ENCODE peak calls at places on chromosomes 13 and 19, in nine cellular contexts. R is cardiac muscle cell, C is heart right ventricle, O is left lung, I is tibial nerve, G is HL-60, Y is tibial artery, Q is AG04450, S is fibroblast of lung. U is an unnamed sample. For H3K27me3, the result is how much of the 10 kb centered on the place peaks cover.

GRCh38 chr19:2166741-2167738 is 3.3 kb downstream of the DOT1L start:
- DNase-seq in G (no peak), I (peak), O (peak), Q (no peak), C (peak), Y (peak), R (peak), S (peak), U (no peak)

GRCh38 chr19:28486934-28487333 is 726.0 kb downstream of the UQCRFS1 start:
- DNase-seq in Q (no peak), R (no peak), I (no peak), G (no peak), S (no peak), Y (no peak), O (no peak), C (no peak), U (no peak)

GRCh38 chr13:110012102-110012739 is 225.8 kb upstream of the IRS2 start:
- DNase-seq in S (peak), O (peak), R (peak), Y (no peak), C (no peak), Q (peak), I (no peak), G (no peak), U (peak)

GRCh38 chr13:35552172-35552844 is 75.8 kb upstream of the MAB21L1 start:
- DNase-seq in R (peak), I (no peak), G (no peak), S (peak), Y (no peak), O (no peak), Q (no peak), C (no peak), U (no peak)

GRCh38 chr19:43380771-43381386 is 27.4 kb downstream of the CD177 start:
- DNase-seq in G (no peak), R (no peak), Y (no peak), C (no peak), I (no peak), O (no peak), Q (no peak), S (no peak), U (no peak)

GRCh38 chr19:48025480-48025879 is 18.4 kb downstream of the CABP5 start:
- DNase-seq in C (no peak), I (no peak), R (no peak), S (no peak), O (no peak), Y (no peak), G (no peak), Q (no peak), U (no peak)

GRCh38 chr19:16908759-16909158 is 20.0 kb downstream of the F2RL3 start:
- DNase-seq in I (no peak), O (no peak), Y (no peak), G (no peak), S (no peak), R (no peak), C (no peak), Q (no peak), U (no peak)

GRCh38 chr13:101661839-101662238 is 209.4 kb downstream of the ITGBL1 start:
- DNase-seq in O (no peak), Q (no peak), R (no peak), G (no peak), Y (no peak), S (peak), I (no peak), C (no peak), U (no peak)

DNA sequence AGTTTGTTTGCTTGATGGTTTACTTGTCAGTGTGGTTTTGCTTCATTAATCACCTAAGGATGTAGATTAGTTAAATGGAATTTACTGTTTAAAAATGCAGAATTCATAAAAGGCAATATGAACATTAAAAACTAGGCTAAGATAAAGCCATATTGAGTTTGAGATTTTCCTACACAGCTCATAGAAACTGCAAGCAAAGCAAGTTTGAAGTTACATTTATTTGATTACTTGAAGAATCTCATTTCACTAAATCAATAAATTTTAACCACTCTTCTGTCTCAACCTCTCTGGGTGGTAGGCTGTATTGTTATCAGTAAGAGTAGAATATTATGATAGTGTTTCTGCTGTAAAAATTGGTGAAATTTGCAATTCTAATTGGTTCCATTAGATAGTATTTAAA is 1180.7 kb upstream of the SLC10A2 start:
- DNase-seq in I (no peak), Y (no peak), G (no peak), O (no peak), S (no peak), R (no peak), Q (no peak), C (no peak), U (no peak)
- H3K4me3 ChIP-seq in I (no peak), Y (no peak), G (no peak), O (no peak), S (no peak), R (no peak), Q (no peak), C (no peak), U (no peak)

GRCh38 chr13:40814803-40815202 is 25.4 kb downstream of the SLC25A15 start:
- DNase-seq in R (no peak), Q (no peak), O (no peak), I (no peak), Y (no peak), G (no peak), C (no peak), S (peak), U (no peak)
- TF ChIP-seq CTCF in R (no peak), Q (no peak), O (no peak), I (no peak), Y (no peak), G (no peak), C (no peak), S (no peak), U (no peak)

GRCh38 chr13:94700051-94700535 is 12.3 kb downstream of the SOX21 start:
- DNase-seq in I (no peak), R (no peak), C (no peak), Q (no peak), O (no peak), S (no peak), Y (no peak), G (no peak), U (no peak)
- H3K27me3 ChIP-seq in I (half or more), R (half or more), C (half or more), Q (half or more), O (half or more), S (under half), Y (under half), G (half or more), U (half or more)

DNA sequence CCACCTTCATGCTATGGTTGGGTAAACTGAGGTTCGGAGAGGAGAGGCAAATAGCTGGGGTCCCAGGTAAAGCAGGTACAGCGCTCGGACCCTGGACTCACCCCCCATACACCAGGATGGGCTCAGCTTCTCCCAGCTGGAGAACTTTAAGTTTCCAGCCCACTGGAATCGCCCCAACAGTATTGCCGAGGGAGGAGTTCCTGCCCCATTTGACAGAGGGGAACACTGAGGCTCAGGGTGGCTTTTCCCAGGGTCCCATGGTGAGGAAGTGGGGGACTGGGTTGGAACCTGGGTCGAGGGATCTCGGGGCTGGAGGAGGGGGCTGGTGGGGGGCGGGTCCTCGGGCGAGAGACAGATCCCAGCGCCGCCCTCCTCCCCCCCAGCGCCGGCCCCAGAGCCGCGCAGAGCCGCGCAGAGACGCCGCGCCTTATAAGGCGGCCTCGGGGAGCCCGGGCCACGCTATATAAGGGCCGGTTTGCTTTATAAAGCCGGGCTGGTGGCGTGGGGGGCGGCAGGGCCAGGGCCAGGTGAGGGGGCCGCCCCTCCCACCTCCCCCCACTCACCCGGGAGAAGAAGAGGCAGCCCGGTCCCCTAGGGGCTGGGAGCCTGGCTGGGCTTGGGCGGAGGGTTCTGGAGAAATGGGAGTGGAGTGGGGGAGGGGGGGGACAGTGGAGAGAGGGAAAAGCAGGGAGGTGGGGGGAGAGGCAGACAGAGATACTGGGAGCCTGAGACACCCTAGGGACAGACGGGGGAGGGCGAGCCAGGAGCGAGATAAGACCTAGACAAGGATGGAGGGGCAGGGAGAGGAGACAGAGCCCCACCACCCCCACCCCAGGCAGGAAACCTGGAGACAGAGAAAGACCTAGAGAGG is 1.1 kb downstream of the CNN1 start:
- DNase-seq in Y (peak), Q (no peak), I (no peak), G (no peak), R (peak), O (no peak), S (peak), C (peak), U (no peak)
- H3K4me3 ChIP-seq in Y (peak), Q (peak), I (peak), G (no peak), R (peak), O (peak), S (no peak), C (peak), U (no peak)

GRCh38 chr19:13277104-13277809 is 127.0 kb downstream of the IER2 start:
- DNase-seq in C (peak), S (peak), Q (peak), R (peak), G (peak), Y (peak), O (peak), I (no peak), U (peak)
- TF ChIP-seq CTCF in C (peak), S (peak), Q (peak), R (peak), G (no peak), Y (peak), O (peak), I (peak), U (peak)

DNA sequence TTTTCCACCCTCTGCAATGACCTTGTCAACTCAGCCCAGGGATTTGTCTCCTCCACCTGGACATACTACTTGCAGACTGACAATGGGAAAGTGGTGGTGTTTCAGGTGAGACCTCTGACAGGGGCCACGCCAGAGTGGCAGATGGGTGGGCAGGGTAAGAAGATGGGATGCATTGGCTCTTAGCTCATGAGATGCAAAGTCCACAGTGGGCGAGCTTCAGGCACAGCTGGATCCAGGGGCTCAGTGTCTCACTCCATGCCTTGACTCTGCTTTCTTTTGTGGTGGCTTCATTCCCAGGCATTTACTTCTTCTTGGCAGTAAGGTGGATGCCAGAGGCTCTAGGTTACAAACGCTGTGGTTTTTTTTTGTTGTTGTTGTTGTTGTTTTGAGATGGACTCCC is 3.4 kb downstream of the TMEM59L start:
- DNase-seq in O (no peak), G (no peak), R (no peak), Q (no peak), C (no peak), Y (no peak), S (no peak), I (no peak), U (no peak)
- H3K27me3 ChIP-seq in O (half or more), G (under half), R (half or more), Q (under half), C (half or more), Y (under half), S (under half), I (half or more), U (under half)

GRCh38 chr13:71876648-71877279 is 9.8 kb upstream of the DACH1 start:
- DNase-seq in Q (no peak), C (no peak), O (no peak), S (no peak), Y (no peak), I (no peak), G (no peak), R (no peak), U (no peak)

GRCh38 chr13:71879945-71880344 is 12.9 kb upstream of the DACH1 start:
- DNase-seq in G (no peak), I (no peak), R (no peak), O (no peak), C (no peak), Y (no peak), Q (no peak), S (no peak), U (no peak)

GRCh38 chr13:71879129-71879535 is 12.1 kb upstream of the DACH1 start:
- DNase-seq in Q (no peak), G (no peak), Y (no peak), S (peak), R (peak), I (no peak), C (peak), O (no peak), U (no peak)

GRCh38 chr13:71875823-71876222 is 8.8 kb upstream of the DACH1 start:
- DNase-seq in C (no peak), I (no peak), O (no peak), Y (no peak), G (no peak), S (no peak), Q (no peak), R (no peak), U (no peak)

DNA sequence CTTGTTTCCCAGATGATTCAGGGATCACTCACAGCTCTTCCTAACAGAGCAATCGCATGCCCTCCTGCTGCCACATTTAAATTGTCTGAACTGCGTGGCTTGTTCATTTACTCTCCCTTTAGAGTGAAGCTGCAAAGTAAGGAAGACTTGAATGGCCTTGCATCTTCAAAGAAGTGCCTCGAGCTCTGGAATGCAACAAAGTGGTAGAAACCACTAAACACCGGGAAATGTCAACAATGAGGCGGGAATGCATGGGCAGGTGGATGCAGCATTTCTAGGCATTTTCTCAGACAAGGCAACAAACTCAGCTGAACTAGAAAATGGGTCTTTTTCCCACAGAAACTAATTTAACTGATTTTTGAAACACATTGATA is 10.3 kb upstream of the DACH1 start:
- DNase-seq in O (no peak), S (peak), C (no peak), G (no peak), I (no peak), R (no peak), Y (no peak), Q (no peak), U (no peak)
- H3K4me3 ChIP-seq in O (no peak), S (no peak), C (no peak), G (no peak), I (no peak), R (no peak), Y (no peak), Q (no peak), U (no peak)

GRCh38 chr19:45402469-45403070 is 2.3 kb downstream of the PPP1R13L start:
- DNase-seq in G (no peak), O (no peak), Q (no peak), Y (no peak), I (no peak), C (no peak), S (peak), R (peak), U (no peak)
- TF ChIP-seq CTCF in G (no peak), O (peak), Q (peak), Y (no peak), I (peak), C (peak), S (no peak), R (no peak), U (peak)

U was measured in kidney epithelial cell.